ENCODE peak calls at places on chromosomes 12 and 14, in seven cellular contexts. Z is transverse colon, S is tibial nerve, J is ovary, Y is heart left ventricle, B is Peyer's patch, O is gastrocnemius medialis. N is an unnamed sample. For H3K9me3, the result is how much of the 10 kb centered on the place peaks cover.

GRCh38 chr14:68626386-68626785 is 166.5 kb downstream of the ZFP36L1 start:
- DNase-seq in Z (no peak), S (no peak), J (no peak), Y (peak), B (no peak), O (peak), N (no peak)

GRCh38 chr12:27537855-27538675 is 14.1 kb downstream of the PPFIBP1 start:
- DNase-seq in Z (no peak), S (no peak), J (no peak), Y (no peak), B (no peak), O (no peak), N (no peak)

GRCh38 chr14:39050389-39050788 is 52.6 kb downstream of the SEC23A start:
- DNase-seq in Z (no peak), S (no peak), J (no peak), Y (no peak), B (no peak), O (no peak), N (no peak)

GRCh38 chr12:13428538-13429265 is 232.2 kb downstream of the EMP1 start:
- DNase-seq in Z (no peak), S (no peak), J (no peak), Y (no peak), B (no peak), O (no peak), N (no peak)

GRCh38 chr14:22895402-22895801 is 12.4 kb downstream of the REM2 start:
- DNase-seq in Z (no peak), S (no peak), J (no peak), Y (no peak), B (no peak), O (no peak), N (no peak)

GRCh38 chr12:63997198-63997597 is 152.7 kb downstream of the SRGAP1 start:
- DNase-seq in Z (no peak), S (no peak), J (no peak), Y (no peak), B (no peak), O (no peak), N (no peak)

GRCh38 chr12:104998423-104999346 is 12.6 kb downstream of the NOPCHAP1 start:
- DNase-seq in Z (peak), S (no peak), J (no peak), Y (no peak), B (peak), O (no peak), N (no peak)

GRCh38 chr12:56282581-56282980 is 15.8 kb downstream of the COQ10A start:
- DNase-seq in Z (no peak), S (no peak), J (no peak), Y (no peak), B (no peak), O (no peak), N (no peak)

GRCh38 chr12:132151145-132151765 is 7.0 kb downstream of the NOC4L start:
- DNase-seq in Z (peak), S (no peak), J (peak), Y (peak), B (no peak), O (no peak), N (no peak)

GRCh38 chr12:29991924-29992323 is 208.2 kb upstream of the TMTC1 start:
- DNase-seq in Z (no peak), S (no peak), J (no peak), Y (no peak), B (no peak), O (no peak), N (no peak)

GRCh38 chr12:7460375-7461259 is 16.7 kb upstream of the CD163L1 start:
- DNase-seq in Z (peak), S (peak), J (no peak), Y (no peak), B (peak), O (no peak), N (peak)

GRCh38 chr14:101591121-101591520 is 29.8 kb downstream of the DIO3 start:
- DNase-seq in Z (no peak), S (no peak), J (no peak), Y (no peak), B (no peak), O (no peak), N (peak)

GRCh38 chr12:66003951-66004350 is 126.6 kb downstream of the LLPH start:
- DNase-seq in Z (no peak), S (no peak), J (no peak), Y (no peak), B (no peak), O (no peak), N (no peak)

GRCh38 chr14:35989736-35990135 is 163.6 kb downstream of the BRMS1L start:
- DNase-seq in Z (no peak), S (no peak), J (no peak), Y (no peak), B (no peak), O (no peak), N (no peak)

GRCh38 chr12:1776139-1776975 is 44.0 kb upstream of the LRTM2 start:
- DNase-seq in Z (no peak), S (no peak), J (no peak), Y (no peak), B (no peak), O (no peak), N (no peak)

GRCh38 chr12:71157601-71158233 is at the start of gene TSPAN8:
- DNase-seq in Z (peak), S (peak), J (no peak), Y (no peak), B (no peak), O (peak), N (peak)

GRCh38 chr14:74793506-74794155 is 30.5 kb downstream of the YLPM1 start:
- DNase-seq in Z (no peak), S (peak), J (no peak), Y (no peak), B (no peak), O (no peak), N (no peak)

GRCh38 chr14:22319526-22320352 is 269.3 kb downstream of the DAD1 start:
- DNase-seq in Z (peak), S (peak), J (no peak), Y (peak), B (no peak), O (no peak), N (peak)

GRCh38 chr12:85278598-85279448 is 1.2 kb upstream of the ALX1 start:
- DNase-seq in Z (no peak), S (no peak), J (no peak), Y (no peak), B (peak), O (no peak), N (no peak)

GRCh38 chr12:133225527-133225926 is 10.2 kb downstream of the ANHX start:
- DNase-seq in Z (no peak), S (no peak), J (no peak), Y (no peak), B (no peak), O (no peak), N (no peak)
- H3K9me3 ChIP-seq in Z (under half), S (half or more), J (under half), Y (under half), B (under half), O (under half), N (under half)

DNA sequence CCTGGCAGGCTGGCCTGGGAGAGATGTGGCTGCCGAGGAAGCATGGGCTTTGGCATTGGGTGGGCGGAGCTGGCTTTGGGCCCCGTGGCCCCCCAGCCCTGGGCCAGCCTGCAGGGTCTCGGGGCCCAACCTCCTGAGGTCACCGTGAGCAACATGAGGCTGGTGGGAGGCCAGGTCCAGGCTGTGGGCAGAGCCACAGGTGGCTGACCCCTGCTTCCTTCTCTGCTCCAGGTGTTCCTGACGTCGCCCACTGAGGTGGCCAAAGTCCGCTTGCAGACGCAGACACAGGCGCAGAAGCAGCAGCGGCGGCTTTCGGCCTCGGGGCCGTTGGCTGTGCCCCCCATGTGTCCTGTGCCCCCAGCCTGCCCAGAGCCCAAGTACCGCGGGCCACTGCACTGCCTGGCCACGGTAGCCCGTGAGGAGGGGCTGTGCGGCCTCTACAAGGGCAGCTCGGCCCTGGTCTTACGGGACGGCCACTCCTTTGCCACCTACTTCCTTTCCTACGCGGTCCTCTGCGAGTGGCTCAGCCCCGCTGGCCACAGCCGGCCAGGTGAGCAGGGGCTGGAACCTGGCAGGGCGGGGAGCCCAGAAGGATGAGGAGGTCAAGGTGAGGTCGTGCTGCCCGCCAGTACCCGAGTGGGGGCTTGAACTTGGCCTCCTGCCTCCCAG is 5.5 kb downstream of the SLC25A47 start:
- DNase-seq in Z (peak), S (no peak), J (no peak), Y (no peak), B (peak), O (no peak), N (no peak)
- TF ChIP-seq POLR2A in Z (peak), S (no peak), J (no peak), Y (no peak), B (peak), O (no peak), N (no peak)

GRCh38 chr12:73240110-73240509 is 967.9 kb downstream of the TRHDE start:
- DNase-seq in Z (no peak), S (no peak), J (no peak), Y (no peak), B (no peak), O (no peak), N (no peak)

GRCh38 chr12:73235387-73235786 is 963.2 kb downstream of the TRHDE start:
- DNase-seq in Z (no peak), S (no peak), J (no peak), Y (no peak), B (no peak), O (no peak), N (no peak)
- H3K9me3 ChIP-seq in Z (under half), S (under half), J (under half), Y (under half), B (under half), O (under half), N (under half)

DNA sequence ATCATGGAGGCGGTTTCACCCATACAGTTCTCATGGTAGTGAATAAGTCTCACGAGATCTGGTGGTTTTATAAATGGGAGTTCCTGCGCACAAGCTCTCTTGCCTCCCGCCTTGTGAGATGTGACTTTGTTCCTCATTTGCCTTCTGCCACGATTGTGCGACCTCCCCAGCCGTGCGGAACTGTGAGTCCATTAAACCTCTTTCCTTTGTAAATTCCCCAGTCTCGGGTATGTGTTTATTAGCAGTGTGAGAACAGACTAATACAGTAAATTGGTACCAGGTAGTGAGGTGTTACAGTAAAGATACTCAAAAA is 8.1 kb upstream of the CCDC88C start:
- DNase-seq in Z (no peak), S (no peak), J (no peak), Y (no peak), B (no peak), O (no peak), N (no peak)
- TF ChIP-seq POLR2A in Z (no peak), S (no peak), J (no peak), Y (no peak), B (no peak), O (no peak), N (no peak)

GRCh38 chr14:104182857-104183425 is 44.6 kb downstream of the KIF26A start:
- DNase-seq in Z (no peak), S (no peak), J (no peak), Y (no peak), B (no peak), O (no peak), N (no peak)

GRCh38 chr14:104185916-104186495 is 47.6 kb downstream of the KIF26A start:
- DNase-seq in Z (no peak), S (no peak), J (no peak), Y (no peak), B (no peak), O (no peak), N (no peak)

GRCh38 chr14:104183796-104184195 is 45.4 kb downstream of the KIF26A start:
- DNase-seq in Z (no peak), S (no peak), J (no peak), Y (no peak), B (no peak), O (no peak), N (no peak)

GRCh38 chr14:104184911-104185499 is 46.6 kb downstream of the KIF26A start:
- DNase-seq in Z (peak), S (no peak), J (no peak), Y (peak), B (no peak), O (no peak), N (no peak)

DNA sequence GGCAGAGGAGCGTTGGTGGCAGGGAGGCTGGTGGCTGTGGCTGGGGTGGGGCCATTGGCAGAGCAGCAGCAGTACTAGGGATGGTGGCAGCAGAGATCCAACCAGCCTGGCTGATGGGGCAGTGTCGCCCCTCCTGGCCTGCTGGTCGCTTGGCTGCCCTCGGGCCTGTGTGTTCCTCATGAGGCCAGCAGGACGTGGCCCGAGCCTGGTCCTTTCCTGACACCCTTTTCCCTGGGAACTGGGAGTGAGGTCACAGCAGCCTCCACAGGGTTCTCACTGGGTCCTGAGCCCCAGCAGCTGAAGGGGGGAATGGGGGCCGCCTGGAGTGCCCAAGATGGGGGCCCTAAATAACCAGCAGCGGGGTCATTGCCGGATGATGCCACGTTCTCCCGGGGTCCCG is 46.1 kb downstream of the KIF26A start:
- DNase-seq in Z (no peak), S (no peak), J (no peak), Y (no peak), B (no peak), O (no peak), N (no peak)
- H3K9me3 ChIP-seq in Z (under half), S (under half), J (under half), Y (under half), B (under half), O (under half), N (under half)

DNA sequence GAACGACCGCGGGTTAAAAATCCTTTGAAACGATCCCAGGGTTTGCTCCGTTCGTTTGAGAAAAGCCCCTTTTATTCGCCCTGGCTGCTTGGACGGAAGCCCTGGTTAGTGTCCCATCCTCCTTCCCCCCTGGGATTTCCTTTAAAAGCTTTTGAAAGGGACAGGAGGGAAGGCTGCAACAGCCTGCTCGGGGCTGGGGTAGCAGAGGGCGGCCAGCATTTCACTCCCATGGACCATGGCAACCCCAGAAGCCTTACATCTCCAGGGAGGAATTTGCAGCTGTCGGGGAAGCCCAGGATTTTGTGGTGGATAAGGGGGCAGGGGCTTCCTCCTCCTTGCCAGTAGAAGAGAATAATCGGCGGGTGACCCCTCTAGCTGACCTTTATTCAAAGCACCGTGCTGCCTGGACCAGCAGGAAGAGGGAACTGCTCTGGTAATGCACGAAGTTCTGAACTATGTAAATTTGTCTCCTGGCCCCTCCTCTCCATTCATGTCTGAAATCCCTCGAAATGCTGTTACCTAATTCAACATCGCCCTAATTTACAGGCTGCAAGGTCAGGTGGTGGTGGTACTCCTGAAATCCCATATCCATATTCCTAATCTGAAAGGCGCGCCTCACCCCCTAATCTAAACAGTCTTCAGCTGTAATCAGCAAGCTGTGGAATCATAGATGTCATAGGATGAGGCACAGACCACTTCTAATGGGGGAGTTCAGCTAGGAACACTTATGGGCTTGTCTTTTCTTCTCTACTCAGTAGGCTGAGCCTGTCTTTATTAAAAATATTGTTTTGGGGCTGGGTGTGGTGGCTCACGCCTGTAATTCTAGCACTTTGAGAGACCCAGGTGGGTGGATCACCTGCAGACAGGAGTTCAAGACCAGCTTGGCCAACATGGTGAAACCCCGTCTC is 1.0 kb upstream of the CLIP1 start:
- DNase-seq in Z (peak), S (no peak), J (peak), Y (no peak), B (no peak), O (no peak), N (peak)
- TF ChIP-seq POLR2A in Z (no peak), S (no peak), J (no peak), Y (no peak), B (no peak), O (no peak), N (no peak)

GRCh38 chr14:60648934-60649814 is at the start of gene SIX1:
- DNase-seq in Z (peak), S (peak), J (peak), Y (peak), B (peak), O (peak), N (peak)

GRCh38 chr14:60651051-60651935 is 2.0 kb upstream of the SIX1 start:
- DNase-seq in Z (no peak), S (no peak), J (no peak), Y (no peak), B (no peak), O (no peak), N (no peak)

GRCh38 chr14:60650382-60650961 is 1.2 kb upstream of the SIX1 start:
- DNase-seq in Z (no peak), S (no peak), J (no peak), Y (no peak), B (no peak), O (peak), N (no peak)

GRCh38 chr14:60648169-60648933 is 926 bp downstream of the SIX1 start:
- DNase-seq in Z (no peak), S (no peak), J (no peak), Y (no peak), B (peak), O (no peak), N (no peak)

DNA sequence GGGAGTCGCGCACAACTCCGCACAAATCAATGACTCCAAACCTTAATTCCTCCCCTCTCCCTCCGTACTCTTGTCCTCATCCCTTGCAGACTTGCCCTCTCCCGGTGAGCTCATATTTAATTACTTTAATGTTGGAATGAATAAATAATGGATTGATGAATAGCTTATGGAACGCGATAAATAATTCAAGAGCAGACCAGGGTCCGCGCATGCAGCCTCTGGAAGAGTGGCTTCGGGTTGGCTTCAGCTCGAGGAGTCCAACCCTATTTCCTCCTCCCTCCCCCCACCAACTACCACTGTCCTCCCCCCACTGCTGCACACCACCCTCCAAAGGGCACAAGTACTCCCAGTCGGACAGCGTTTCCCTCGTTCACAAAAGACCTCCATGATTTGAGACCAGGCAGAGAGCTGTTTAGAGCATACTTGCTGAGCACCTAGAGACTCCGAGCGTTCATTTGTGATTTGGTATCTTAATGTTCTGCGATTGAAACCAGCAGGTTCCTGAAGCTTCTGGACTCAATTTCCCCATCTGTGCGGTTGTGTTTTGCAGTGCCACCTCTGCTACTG is 621 bp upstream of the SIX1 start:
- DNase-seq in Z (no peak), S (no peak), J (no peak), Y (no peak), B (no peak), O (peak), N (no peak)
- H3K9me3 ChIP-seq in Z (under half), S (under half), J (under half), Y (under half), B (under half), O (under half), N (under half)

DNA sequence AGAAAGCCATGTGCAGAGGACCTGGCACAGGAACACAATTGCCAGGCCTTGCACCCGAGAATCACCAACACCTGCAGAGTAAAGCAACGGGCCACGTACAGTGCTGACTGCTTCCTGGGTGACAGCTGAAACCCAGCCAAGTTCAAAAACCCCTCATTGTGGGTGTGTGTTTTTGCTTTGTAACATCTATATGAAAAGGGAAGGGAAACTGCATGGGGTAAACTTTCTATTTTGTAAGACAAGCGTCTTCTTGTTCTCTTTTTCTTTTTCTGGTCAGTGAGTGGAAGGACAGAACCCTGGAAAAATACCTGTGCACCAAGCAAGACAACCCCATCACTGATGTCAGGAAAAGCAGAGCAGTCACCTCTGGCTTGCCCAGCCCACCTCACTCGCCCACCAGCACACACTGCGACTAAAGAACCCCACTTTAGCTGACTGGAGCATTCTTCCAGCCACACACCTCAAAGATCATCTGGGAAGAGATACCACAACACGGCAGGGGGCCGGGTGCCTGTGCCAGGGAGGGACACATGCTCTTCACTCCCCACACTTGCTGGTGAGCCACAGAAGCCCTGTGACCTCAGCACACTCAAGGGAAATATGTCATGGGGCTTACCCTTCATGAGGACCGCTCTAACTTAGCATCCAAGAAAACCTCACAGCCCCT is 172.3 kb downstream of the NDUFA12 start:
- DNase-seq in Z (peak), S (no peak), J (no peak), Y (no peak), B (no peak), O (no peak), N (no peak)
- TF ChIP-seq POLR2A in Z (no peak), S (no peak), J (no peak), Y (no peak), B (no peak), O (no peak), N (no peak)

N was measured in testis.